ENCODE peak calls at places on chromosomes 3 and 15, in eight cellular contexts. M is cardiac muscle cell, R is body of pancreas, N is thoracic aorta, H is stomach, I is neuronal stem cell, F is aorta, A is HCT116. X is an unnamed sample.
A peak's percentile ranks its signal among the peaks of the same experiment; 100 is the strongest.

GRCh38 chr3:101803152-101803782 is 24.3 kb downstream of the NXPE3 start:
- DNase-seq in M (peak; percentile 88), R (peak; percentile 74), N (no peak), H (peak; percentile 42), I (peak; percentile 26), F (no peak), A (peak; percentile 43), X (peak; percentile 71)

GRCh38 chr3:63993653-63994079 is 29.6 kb downstream of the PSMD6 start:
- DNase-seq in M (peak; percentile 82), R (peak; percentile 81), N (no peak), H (peak; percentile 68), I (peak; percentile 63), F (peak; percentile 77), A (peak; percentile 27), X (peak; percentile 66)

GRCh38 chr3:168863561-168863960 is 767.8 kb upstream of the GOLIM4 start:
- DNase-seq in M (no peak), R (no peak), N (no peak), H (no peak), I (no peak), F (no peak), A (no peak), X (no peak)

GRCh38 chr3:159263750-159264561 is 462.1 kb downstream of the MFSD1 start:
- DNase-seq in M (peak; percentile 57), R (no peak), N (no peak), H (no peak), I (peak; percentile 24), F (no peak), A (peak; percentile 31), X (no peak)

GRCh38 chr3:39267631-39268553 is 11.9 kb downstream of the CX3CR1 start:
- DNase-seq in M (no peak), R (no peak), N (no peak), H (no peak), I (no peak), F (no peak), A (no peak), X (no peak)

GRCh38 chr15:80643296-80643965 is 51.7 kb upstream of the ABHD17C start:
- DNase-seq in M (no peak), R (no peak), N (no peak), H (no peak), I (no peak), F (no peak), A (no peak), X (no peak)

GRCh38 chr3:94462931-94463330 is 400.1 kb downstream of the NSUN3 start:
- DNase-seq in M (no peak), R (no peak), N (no peak), H (no peak), I (no peak), F (no peak), A (no peak), X (no peak)

GRCh38 chr3:155232605-155233004 is 60.9 kb downstream of the STRIT1 start:
- DNase-seq in M (no peak), R (peak; percentile 69), N (peak; percentile 18), H (peak; percentile 63), I (no peak), F (peak; percentile 73), A (peak; percentile 54), X (no peak)

GRCh38 chr3:29409409-29409808 is 128.5 kb downstream of the RBMS3 start:
- DNase-seq in M (no peak), R (no peak), N (no peak), H (no peak), I (no peak), F (no peak), A (no peak), X (no peak)

GRCh38 chr15:38128389-38128788 is 124.2 kb upstream of the SPRED1 start:
- DNase-seq in M (no peak), R (no peak), N (no peak), H (no peak), I (no peak), F (no peak), A (no peak), X (no peak)

GRCh38 chr3:141498592-141499223 is 11.9 kb downstream of the RASA2 start:
- DNase-seq in M (no peak), R (no peak), N (no peak), H (peak; percentile 62), I (no peak), F (no peak), A (no peak), X (peak; percentile 57)

GRCh38 chr15:38438031-38438986 is 15.6 kb upstream of the FAM98B start:
- DNase-seq in M (no peak), R (no peak), N (no peak), H (no peak), I (no peak), F (no peak), A (no peak), X (no peak)

GRCh38 chr3:98557324-98558010 is 25.7 kb downstream of the GPR15 start:
- DNase-seq in M (no peak), R (no peak), N (no peak), H (no peak), I (no peak), F (no peak), A (no peak), X (no peak)

GRCh38 chr3:31223278-31223677 is 309.4 kb upstream of the STT3B start:
- DNase-seq in M (no peak), R (no peak), N (no peak), H (no peak), I (no peak), F (no peak), A (no peak), X (no peak)

GRCh38 chr15:73127302-73127936 is 75.2 kb downstream of the NEO1 start:
- DNase-seq in M (peak; percentile 53), R (no peak), N (no peak), H (no peak), I (peak; percentile 26), F (no peak), A (peak; percentile 18), X (peak; percentile 39)

GRCh38 chr3:111963424-111963823 is 15.4 kb upstream of the ABHD10 start:
- DNase-seq in M (no peak), R (no peak), N (no peak), H (no peak), I (no peak), F (no peak), A (peak; percentile 62), X (no peak)

GRCh38 chr15:54519577-54519976 is 541.3 kb downstream of the UNC13C start:
- DNase-seq in M (no peak), R (no peak), N (no peak), H (no peak), I (no peak), F (no peak), A (no peak), X (no peak)

DNA sequence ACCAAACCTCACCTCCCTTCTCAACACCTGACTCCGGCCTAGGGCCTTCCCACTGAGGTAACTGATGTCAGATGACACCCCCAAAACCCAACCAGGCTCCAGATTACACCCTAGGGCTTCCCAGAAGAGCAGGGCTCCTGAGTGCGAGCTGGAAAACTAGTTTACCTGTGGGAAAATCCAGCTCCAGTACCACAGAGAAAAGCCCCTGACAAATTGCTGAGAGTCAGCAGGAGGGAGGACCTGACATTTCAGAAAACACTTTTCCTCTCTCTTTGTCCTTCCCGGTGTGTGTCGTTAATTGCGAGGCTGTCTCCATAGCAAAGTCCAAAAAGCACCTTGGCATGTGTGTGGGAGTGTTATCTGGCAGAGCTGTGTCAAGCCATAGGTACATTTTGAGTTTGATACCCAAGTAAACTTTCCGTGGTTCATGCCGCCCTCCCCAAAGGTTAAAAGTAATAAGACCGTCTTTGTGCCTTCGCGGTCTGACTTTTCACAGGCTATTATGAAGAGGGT is 79.8 kb upstream of the FNDC3B start:
- DNase-seq in M (no peak), R (no peak), N (no peak), H (no peak), I (no peak), F (no peak), A (no peak), X (peak; percentile 60)
- H3K4me3 ChIP-seq in M (no peak overlapping the region), R (no peak overlapping the region), N (no peak overlapping the region), H (no peak overlapping the region), I (no peak overlapping the region), F (no peak overlapping the region), A (no peak overlapping the region), X (no peak overlapping the region)

DNA sequence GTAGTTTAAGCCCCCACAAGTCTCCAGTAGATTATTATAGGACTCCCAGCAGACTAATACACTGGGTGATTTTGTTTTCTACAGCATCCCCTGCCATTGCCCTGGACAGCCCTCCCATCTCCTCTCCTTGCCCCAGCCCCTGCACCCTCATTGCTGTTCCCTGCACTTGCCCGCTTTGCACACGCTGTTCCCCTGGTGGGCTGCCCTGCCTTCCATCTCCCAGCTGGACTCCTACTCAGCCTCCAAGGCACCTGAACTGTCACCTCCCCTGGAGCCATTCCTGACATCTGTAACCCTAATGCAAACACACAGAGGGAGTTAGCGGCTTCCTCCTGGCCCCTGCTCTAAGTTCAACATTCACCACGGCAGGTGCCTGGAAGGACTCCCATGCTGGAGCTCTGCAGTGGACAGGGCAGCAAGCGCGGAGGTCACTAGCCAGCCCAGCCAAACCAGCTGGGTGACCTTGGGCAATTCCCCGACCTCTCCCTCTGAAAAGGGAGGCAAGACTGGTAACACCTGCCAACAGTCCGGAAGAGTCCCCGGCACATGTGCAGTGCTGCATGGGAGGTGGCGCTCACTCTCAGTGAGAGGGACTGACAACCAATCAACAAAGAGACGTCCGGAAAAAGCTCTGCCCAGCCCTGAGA is 38.8 kb upstream of the IQSEC1 start:
- DNase-seq in M (no peak), R (peak; percentile 88), N (no peak), H (peak; percentile 86), I (no peak), F (peak; percentile 61), A (no peak), X (peak; percentile 64)
- H3K27ac ChIP-seq in M (no peak overlapping the region), R (peak overlapping the region; percentile 76), N (no peak overlapping the region), H (peak overlapping the region; percentile 36), I (no peak overlapping the region), F (no peak overlapping the region), A (no peak overlapping the region), X (no peak overlapping the region)

DNA sequence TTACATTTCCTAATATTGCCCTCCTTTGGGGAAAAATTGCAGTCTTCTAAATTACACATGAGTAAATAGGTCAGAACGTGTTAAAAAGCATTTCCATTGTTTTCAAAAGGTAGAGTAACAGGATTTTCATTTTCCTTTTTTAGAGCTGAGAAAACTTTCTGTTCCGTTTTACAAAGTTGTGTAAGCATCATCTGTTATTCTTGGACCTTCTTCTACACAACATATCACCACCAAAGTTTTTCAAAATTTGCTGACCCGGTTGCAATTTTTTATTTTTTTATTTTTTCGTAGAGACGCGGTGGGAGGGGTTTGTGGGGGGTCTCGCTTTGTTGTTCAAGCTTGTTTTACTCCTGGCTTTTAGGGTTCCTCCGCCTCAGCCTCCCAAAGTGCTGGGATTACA is 1.1 kb downstream of the CCDC39 start:
- DNase-seq in M (no peak), R (no peak), N (no peak), H (no peak), I (no peak), F (no peak), A (no peak), X (no peak)
- H3K4me3 ChIP-seq in M (no peak overlapping the region), R (no peak overlapping the region), N (no peak overlapping the region), H (no peak overlapping the region), I (no peak overlapping the region), F (no peak overlapping the region), A (no peak overlapping the region), X (no peak overlapping the region)

GRCh38 chr15:58724471-58724870 is 25.0 kb downstream of the ADAM10 start:
- DNase-seq in M (peak; percentile 61), R (no peak), N (no peak), H (no peak), I (no peak), F (no peak), A (no peak), X (no peak)

GRCh38 chr15:58731756-58732535 is 17.6 kb downstream of the ADAM10 start:
- DNase-seq in M (peak; percentile 51), R (no peak), N (no peak), H (no peak), I (no peak), F (no peak), A (peak; percentile 72), X (no peak)

GRCh38 chr15:58732620-58733363 is 16.7 kb downstream of the ADAM10 start:
- DNase-seq in M (no peak), R (no peak), N (no peak), H (no peak), I (no peak), F (no peak), A (no peak), X (no peak)

GRCh38 chr15:58726867-58727266 is 22.6 kb downstream of the ADAM10 start:
- DNase-seq in M (no peak), R (no peak), N (no peak), H (no peak), I (no peak), F (no peak), A (no peak), X (no peak)
- H3K27ac ChIP-seq in M (no peak overlapping the region), R (no peak overlapping the region), N (no peak overlapping the region), H (no peak overlapping the region), I (no peak overlapping the region), F (no peak overlapping the region), A (no peak overlapping the region), X (no peak overlapping the region)